ENCODE peak calls at places on chromosomes 4 and X, in eight cellular contexts. Q is IMR-90, O is neuronal stem cell, S is GM23338, A is mammary epithelial cell, M is SK-N-SH, J is K562, Z is astrocyte. C is an unnamed sample.

GRCh38 chr4:24974252-24974580 is 56.5 kb downstream of the LGI2 start:
- DNase-seq in M (no peak), Z (no peak), A (no peak), Q (no peak), J (no peak), S (no peak), O (no peak), C (no peak)

GRCh38 chr4:16532240-16532990 is 306.1 kb upstream of the TAPT1 start:
- DNase-seq in Q (peak), Z (peak), S (no peak), A (peak), J (no peak), O (no peak), M (no peak), C (peak)

GRCh38 chr4:57184378-57185031 is 74.3 kb upstream of the IGFBP7 start:
- DNase-seq in A (no peak), O (no peak), J (no peak), Q (no peak), Z (peak), S (no peak), M (no peak), C (no peak)

GRCh38 chrX:23783569-23784486 is 855 bp downstream of the SAT1 start:
- DNase-seq in A (no peak), S (no peak), Z (no peak), O (no peak), Q (no peak), M (no peak), J (no peak), C (peak)

GRCh38 chrX:107199491-107199890 is 6.7 kb downstream of the NUP62CL start:
- DNase-seq in Z (no peak), S (no peak), J (no peak), O (no peak), Q (no peak), A (no peak), M (no peak), C (no peak)

GRCh38 chr4:5033266-5033945 is 14.1 kb upstream of the CYTL1 start:
- DNase-seq in Z (peak), Q (no peak), J (no peak), A (no peak), S (no peak), M (no peak), O (no peak), C (peak)

GRCh38 chr4:41976775-41977516 is 4.6 kb upstream of the DCAF4L1 start:
- DNase-seq in O (no peak), S (no peak), A (no peak), Z (no peak), Q (peak), J (no peak), M (no peak), C (no peak)

GRCh38 chr4:76384052-76384451 is 36.9 kb downstream of the CCDC158 start:
- DNase-seq in A (peak), O (no peak), Z (no peak), Q (no peak), S (no peak), J (no peak), M (no peak), C (no peak)

GRCh38 chrX:96425204-96425603 is 259.4 kb upstream of the DIAPH2 start:
- DNase-seq in A (no peak), Q (no peak), Z (no peak), S (no peak), J (no peak), O (no peak), M (no peak), C (no peak)

GRCh38 chr4:6826781-6827508 is 44.4 kb downstream of the KIAA0232 start:
- DNase-seq in J (peak), S (no peak), M (peak), Z (no peak), O (no peak), Q (no peak), A (no peak), C (no peak)

GRCh38 chrX:71626576-71626975 is 8.3 kb upstream of the CXCR3 start:
- DNase-seq in S (no peak), Z (no peak), Q (no peak), O (no peak), J (no peak), M (no peak), A (no peak), C (no peak)

GRCh38 chr4:154822775-154823174 is 41.7 kb downstream of the RBM46 start:
- DNase-seq in O (no peak), Z (peak), A (peak), J (no peak), M (no peak), S (no peak), Q (peak), C (peak)

GRCh38 chr4:188372051-188372450 is 232.8 kb downstream of the TRIML1 start:
- DNase-seq in O (no peak), Z (no peak), Q (peak), M (no peak), A (peak), J (no peak), S (no peak), C (peak)

GRCh38 chr4:2250003-2250763 is 8.3 kb upstream of the HAUS3 start:
- DNase-seq in J (no peak), Z (no peak), O (no peak), S (no peak), A (no peak), Q (no peak), M (peak), C (no peak)

GRCh38 chr4:155592568-155593343 is 73.9 kb upstream of the GUCY1A1 start:
- DNase-seq in Z (peak), J (no peak), Q (peak), M (peak), O (no peak), A (no peak), S (no peak), C (peak)

GRCh38 chr4:38488891-38489861 is 174.8 kb upstream of the KLF3 start:
- DNase-seq in S (peak), Q (no peak), M (no peak), A (no peak), O (peak), J (no peak), Z (no peak), C (peak)

GRCh38 chr4:124152130-124152529 is 560.4 kb downstream of the ANKRD50 start:
- DNase-seq in Z (peak), O (no peak), A (no peak), J (no peak), Q (no peak), S (no peak), M (no peak), C (no peak)

GRCh38 chr4:83993774-83994173 is 457.9 kb downstream of the GPAT3 start:
- DNase-seq in Z (no peak), O (no peak), Q (no peak), S (peak), M (no peak), A (no peak), J (peak), C (no peak)

GRCh38 chrX:155027509-155028066 is 944 bp downstream of the FUNDC2 start:
- DNase-seq in J (no peak), A (peak), O (no peak), Z (peak), M (no peak), S (no peak), Q (peak), C (peak)

GRCh38 chr4:77651820-77652219 is 46.2 kb downstream of the CXCL13 start:
- DNase-seq in Q (no peak), Z (no peak), M (no peak), S (no peak), A (no peak), O (no peak), J (no peak), C (no peak)
- H3K4me2 ChIP-seq in Q (no peak), Z (no peak), M (no peak), S (no peak), A (no peak), O (no peak), J (no peak), C (no peak)

GRCh38 chr4:180394730-180395129 is 1848.5 kb upstream of the TENM3 start:
- DNase-seq in O (no peak), Q (no peak), A (no peak), J (no peak), M (no peak), S (no peak), Z (no peak), C (no peak)

GRCh38 chr4:180398564-180398963 is 1844.6 kb upstream of the TENM3 start:
- DNase-seq in J (no peak), O (no peak), A (no peak), M (no peak), S (no peak), Z (no peak), Q (no peak), C (no peak)

GRCh38 chr4:180391613-180392012 is 1851.6 kb upstream of the TENM3 start:
- DNase-seq in S (no peak), O (no peak), Q (no peak), M (no peak), Z (no peak), A (no peak), J (no peak), C (no peak)

DNA sequence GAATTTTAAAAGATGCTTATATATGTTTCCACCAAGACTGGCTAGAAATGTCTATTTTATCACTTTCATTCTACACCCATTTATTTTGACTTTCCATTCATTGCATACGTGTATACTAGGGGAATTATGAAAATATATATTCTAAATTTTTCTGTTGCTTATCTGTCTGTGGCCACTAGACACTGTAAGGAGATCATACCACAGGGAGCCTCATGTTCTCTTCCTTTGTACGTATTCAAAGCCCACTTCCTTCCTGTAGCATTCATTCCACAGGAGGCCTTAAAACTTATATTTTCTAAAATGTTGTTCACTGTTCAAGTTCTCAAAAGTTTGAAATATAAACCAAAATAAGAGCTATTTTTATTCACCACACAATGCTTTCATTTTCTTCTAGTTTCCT is 1848.9 kb upstream of the TENM3 start:
- DNase-seq in Z (no peak), J (no peak), A (no peak), Q (no peak), M (no peak), S (no peak), O (no peak), C (no peak)
- H3K4me2 ChIP-seq in Z (no peak), J (no peak), A (no peak), Q (no peak), M (no peak), S (no peak), O (no peak), C (no peak)

GRCh38 chrX:48539345-48540014 is at the start of gene TBC1D25:
- DNase-seq in O (peak), Q (peak), A (peak), J (peak), M (peak), Z (peak), S (peak), C (peak)

GRCh38 chrX:48540480-48540879 is 966 bp downstream of the TBC1D25 start:
- DNase-seq in J (peak), M (no peak), S (no peak), Z (no peak), O (no peak), Q (no peak), A (no peak), C (no peak)

GRCh38 chrX:48538641-48539344 is 721 bp upstream of the TBC1D25 start:
- DNase-seq in O (no peak), J (no peak), S (no peak), Z (no peak), A (no peak), Q (no peak), M (no peak), C (no peak)

GRCh38 chrX:48541140-48541814 is 1.8 kb downstream of the TBC1D25 start:
- DNase-seq in O (no peak), S (no peak), Q (no peak), J (no peak), M (no peak), A (no peak), Z (no peak), C (no peak)

GRCh38 chrX:48540015-48540350 is 469 bp downstream of the TBC1D25 start:
- DNase-seq in S (no peak), J (peak), Q (peak), A (peak), Z (no peak), O (peak), M (peak), C (peak)
- H3K4me2 ChIP-seq in S (peak), J (peak), Q (peak), A (peak), Z (peak), O (peak), M (peak), C (peak)

GRCh38 chrX:15511563-15511962 is 11.0 kb downstream of the BMX start:
- DNase-seq in M (no peak), S (peak), O (no peak), Q (no peak), A (peak), Z (no peak), J (no peak), C (no peak)
- H3K4me2 ChIP-seq in M (no peak), S (no peak), O (no peak), Q (no peak), A (no peak), Z (no peak), J (no peak), C (no peak)

GRCh38 chr4:121991968-121992367 is 40.1 kb upstream of the TRPC3 start:
- DNase-seq in M (no peak), J (no peak), Z (no peak), O (no peak), S (no peak), Q (no peak), A (no peak), C (no peak)

GRCh38 chr4:121990489-121990888 is 38.6 kb upstream of the TRPC3 start:
- DNase-seq in S (no peak), O (no peak), M (no peak), A (no peak), J (peak), Q (no peak), Z (no peak), C (no peak)

GRCh38 chr4:121989715-121990114 is 37.9 kb upstream of the TRPC3 start:
- DNase-seq in M (no peak), J (peak), O (no peak), S (peak), Z (peak), A (no peak), Q (peak), C (peak)

DNA sequence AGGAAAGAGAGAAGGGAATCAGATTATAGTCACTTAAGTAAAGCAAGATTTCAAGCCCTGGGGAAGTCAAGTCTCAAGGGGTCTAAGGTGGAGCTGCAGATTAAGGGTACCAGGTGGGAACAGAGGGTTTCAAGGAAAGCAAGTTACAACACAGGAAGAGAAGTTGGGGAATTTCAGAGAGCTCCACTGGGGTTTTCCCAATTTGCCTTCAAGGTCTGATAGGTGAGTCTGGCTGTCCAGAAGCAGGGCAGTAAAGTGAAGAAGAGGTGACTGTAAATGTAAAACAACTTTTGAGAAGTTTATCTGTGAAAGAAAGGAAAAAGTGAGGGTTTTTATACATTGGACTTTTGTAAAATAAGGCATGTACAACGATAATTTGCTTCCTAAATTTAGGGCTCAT is 37.1 kb upstream of the TRPC3 start:
- DNase-seq in M (no peak), Q (no peak), A (no peak), Z (no peak), J (no peak), S (no peak), O (no peak), C (no peak)
- H3K4me2 ChIP-seq in M (no peak), Q (no peak), A (no peak), Z (no peak), J (no peak), S (no peak), O (no peak), C (no peak)

GRCh38 chr4:108646706-108647105 is 3.7 kb upstream of the OSTC start:
- DNase-seq in O (no peak), Z (no peak), J (no peak), Q (no peak), M (no peak), A (no peak), S (no peak), C (no peak)

GRCh38 chr4:108649863-108650211 is 562 bp upstream of the OSTC start:
- DNase-seq in M (no peak), A (no peak), Z (no peak), O (no peak), J (no peak), Q (no peak), S (no peak), C (no peak)

GRCh38 chr4:108650212-108651067 is at the start of gene OSTC:
- DNase-seq in J (peak), S (peak), Z (peak), O (peak), Q (peak), A (peak), M (peak), C (peak)

GRCh38 chr4:108651068-108651794 is 832 bp downstream of the OSTC start:
- DNase-seq in J (peak), A (peak), S (peak), Z (peak), O (peak), Q (peak), M (peak), C (peak)
- H3K4me2 ChIP-seq in J (peak), A (peak), S (peak), Z (peak), O (peak), Q (peak), M (peak), C (peak)

GRCh38 chrX:45758319-45758718 is 557.6 kb upstream of the DIPK2B start:
- DNase-seq in Q (peak), S (no peak), M (no peak), Z (peak), O (no peak), J (no peak), A (peak), C (peak)
- H3K4me2 ChIP-seq in Q (peak), S (no peak), M (peak), Z (peak), O (no peak), J (no peak), A (peak), C (peak)